ENCODE peak calls at places on chromosomes 6 and 20, in eight cellular contexts. Q, X, C, D, L, Z, K and T are unnamed samples.

GRCh38 chr6:36616888-36617521 is 22.8 kb downstream of the SRSF3 start:
- DNase-seq in Z (no peak), D (peak), K (no peak), L (peak), Q (peak), X (no peak), C (no peak), T (peak)

GRCh38 chr6:116929825-116930224 is 52.8 kb downstream of the RFX6 start:
- DNase-seq in Q (no peak), L (no peak), Z (no peak), X (no peak), C (no peak), D (no peak), K (no peak), T (no peak)

GRCh38 chr20:821083-822065 is 12.1 kb upstream of the FAM110A start:
- DNase-seq in X (no peak), L (no peak), K (no peak), Q (no peak), Z (no peak), D (no peak), C (no peak), T (no peak)

GRCh38 chr6:137271245-137272183 is 52.3 kb upstream of the IFNGR1 start:
- DNase-seq in D (peak), C (no peak), X (no peak), Q (no peak), L (peak), K (no peak), Z (peak), T (peak)

GRCh38 chr6:25320459-25320858 is 41.3 kb downstream of the CARMIL1 start:
- DNase-seq in Q (no peak), Z (no peak), K (no peak), X (no peak), L (no peak), C (no peak), D (peak), T (no peak)

GRCh38 chr20:1391640-1392442 is 1.0 kb downstream of the FKBP1A start:
- DNase-seq in Z (no peak), Q (peak), L (peak), X (no peak), C (no peak), D (peak), K (peak), T (peak)

GRCh38 chr6:111552999-111553398 is 52.7 kb downstream of the TRAF3IP2 start:
- DNase-seq in D (no peak), K (no peak), L (no peak), Z (no peak), C (no peak), X (no peak), Q (no peak), T (no peak)

GRCh38 chr6:7996538-7997225 is 67.5 kb downstream of the BLOC1S5 start:
- DNase-seq in X (no peak), Z (no peak), L (peak), D (peak), C (no peak), Q (no peak), K (no peak), T (peak)

GRCh38 chr20:9241721-9242427 is 173.0 kb downstream of the PLCB4 start:
- DNase-seq in Q (no peak), X (no peak), D (no peak), K (no peak), L (peak), C (no peak), Z (peak), T (peak)

GRCh38 chr6:17225767-17226166 is 55.4 kb upstream of the RBM24 start:
- DNase-seq in X (no peak), C (no peak), Q (no peak), L (no peak), Z (no peak), D (no peak), K (no peak), T (no peak)

GRCh38 chr20:64255361-64256281 is at the start of gene PCMTD2:
- DNase-seq in C (peak), D (peak), Q (peak), L (peak), X (peak), Z (peak), K (peak), T (peak)

GRCh38 chr6:169589699-169590257 is 112.1 kb downstream of the WDR27 start:
- DNase-seq in K (no peak), X (no peak), L (peak), C (no peak), Q (no peak), Z (peak), D (peak), T (peak)

GRCh38 chr6:28081486-28081751 is 1.1 kb downstream of the ZNF165 start:
- DNase-seq in Z (no peak), L (peak), X (peak), D (no peak), K (no peak), C (no peak), Q (no peak), T (no peak)

GRCh38 chr6:112665815-112666214 is 318.7 kb downstream of the RFPL4B start:
- DNase-seq in D (peak), Q (no peak), K (no peak), Z (peak), L (no peak), X (no peak), C (no peak), T (peak)

GRCh38 chr6:29611426-29611825 is 21.6 kb downstream of the GABBR1 start:
- DNase-seq in K (no peak), D (no peak), L (no peak), Z (no peak), C (no peak), Q (no peak), X (no peak), T (no peak)

GRCh38 chr6:139540276-139540675 is 165.8 kb upstream of the CITED2 start:
- DNase-seq in Z (peak), K (no peak), L (peak), D (peak), C (no peak), X (peak), Q (peak), T (peak)

GRCh38 chr6:4809999-4810918 is 34.1 kb downstream of the CDYL start:
- DNase-seq in Z (no peak), D (peak), X (no peak), C (no peak), L (peak), K (no peak), Q (no peak), T (peak)

GRCh38 chr6:29632789-29633531 is at the start of gene GABBR1:
- DNase-seq in Q (peak), L (peak), K (peak), Z (peak), C (peak), X (peak), D (peak), T (peak)

GRCh38 chr6:38155144-38155543 is 335.6 kb downstream of the ZFAND3 start:
- DNase-seq in C (no peak), K (peak), L (no peak), D (peak), Z (no peak), Q (no peak), X (no peak), T (no peak)

GRCh38 chr20:38883081-38883980 is 42.9 kb upstream of the FAM83D start:
- DNase-seq in C (peak), L (peak), X (no peak), K (peak), Q (no peak), Z (no peak), D (no peak), T (peak)

GRCh38 chr6:163579880-163580295 is 165.4 kb downstream of the QKI start:
- DNase-seq in C (peak), X (no peak), Z (no peak), L (peak), D (peak), K (no peak), Q (no peak), T (no peak)

GRCh38 chr6:8738951-8739350 is 303.6 kb upstream of the SLC35B3 start:
- DNase-seq in L (no peak), Z (no peak), K (no peak), C (no peak), Q (no peak), D (no peak), X (no peak), T (no peak)

GRCh38 chr20:59351148-59352040 is 51.0 kb downstream of the EDN3 start:
- DNase-seq in Q (no peak), D (no peak), C (no peak), L (peak), Z (no peak), K (no peak), X (no peak), T (peak)